ENCODE peak calls at places on chromosome 12, in seven cellular contexts. B is stimulated activated CD8-positive, alpha-beta memory T cell treated with anti-CD3 and anti-CD28 coated beads, Interleukin-12 subunit alpha, Interleukin-12 subunit beta, amount 100 ng/mL, for 1 hour; Y is activated CD4-positive, alpha-beta T cell treated with anti-CD3 and anti-CD28 coated beads, Interleukin-2, amount 50 U/mL, for 24 hours; W is ovary; I is neural crest cell; E is tibial artery; D is tibial nerve. K is an unnamed sample.

GRCh38 chr12:106753526-106753925 is 21.0 kb upstream of the RIC8B start:
- DNase-seq in B (peak), Y (peak), W (no peak), I (no peak), E (no peak), D (no peak), K (no peak)

GRCh38 chr12:19978193-19978592 is 390.1 kb upstream of the PDE3A start:
- DNase-seq in B (no peak), Y (no peak), W (no peak), I (no peak), E (no peak), D (no peak), K (no peak)

GRCh38 chr12:131312793-131313545 is 359.3 kb downstream of the ADGRD1 start:
- DNase-seq in B (no peak), Y (no peak), W (no peak), I (no peak), E (no peak), D (no peak), K (no peak)

GRCh38 chr12:52903855-52904508 is 894 bp downstream of the KRT8 start:
- DNase-seq in B (no peak), Y (no peak), W (peak), I (peak), E (no peak), D (no peak), K (peak)

GRCh38 chr12:80216890-80217559 is 117.7 kb downstream of the OTOGL start:
- DNase-seq in B (no peak), Y (no peak), W (no peak), I (no peak), E (no peak), D (no peak), K (no peak)

GRCh38 chr12:121167232-121167820 is 34.6 kb downstream of the P2RX7 start:
- DNase-seq in B (no peak), Y (no peak), W (no peak), I (no peak), E (peak), D (no peak), K (no peak)

GRCh38 chr12:79409562-79409961 is 281.2 kb downstream of the PAWR start:
- DNase-seq in B (no peak), Y (no peak), W (no peak), I (no peak), E (no peak), D (no peak), K (peak)

GRCh38 chr12:130838284-130838950 is 633 bp downstream of the STX2 start:
- DNase-seq in B (no peak), Y (no peak), W (peak), I (peak), E (no peak), D (no peak), K (peak)

GRCh38 chr12:51217133-51217967 is 512 bp downstream of the POU6F1 start:
- DNase-seq in B (peak), Y (no peak), W (peak), I (peak), E (peak), D (peak), K (peak)